ENCODE peak calls at places on chromosomes 13 and 19, in four cellular contexts. J is non-pigmented ciliary epithelial cell, H is neuronal stem cell, R is smooth muscle cell of the brain vasculature. F is an unnamed sample.

GRCh38 chr19:2253106-2254051 is 2.8 kb downstream of the JSRP1 start:
- DNase-seq in J (no peak), H (no peak), R (no peak), F (peak)

GRCh38 chr13:66899955-66900354 is 330.2 kb downstream of the PCDH9 start:
- DNase-seq in J (no peak), H (no peak), R (no peak), F (no peak)

GRCh38 chr19:39813264-39813998 is 20.5 kb downstream of the DYRK1B start:
- DNase-seq in J (no peak), H (no peak), R (no peak), F (no peak)

GRCh38 chr19:6076675-6077463 is 33.4 kb downstream of the RFX2 start:
- DNase-seq in J (peak), H (no peak), R (no peak), F (no peak)

GRCh38 chr13:109135018-109135417 is 505.6 kb downstream of the MYO16 start:
- DNase-seq in J (no peak), H (no peak), R (no peak), F (no peak)

GRCh38 chr13:33183431-33184130 is 102.0 kb downstream of the STARD13 start:
- DNase-seq in J (no peak), H (no peak), R (no peak), F (no peak)

GRCh38 chr13:93562676-93563075 is 336.1 kb downstream of the GPC6 start:
- DNase-seq in J (no peak), H (no peak), R (no peak), F (no peak)

GRCh38 chr13:22693691-22694090 is 487.1 kb upstream of the SGCG start:
- DNase-seq in J (no peak), H (no peak), R (no peak), F (no peak)

GRCh38 chr13:49810825-49811526 is 18.5 kb upstream of the KPNA3 start:
- DNase-seq in J (peak), H (no peak), R (no peak), F (no peak)

GRCh38 chr19:55175117-55175867 is 4.8 kb downstream of the SYT5 start:
- DNase-seq in J (no peak), H (no peak), R (no peak), F (no peak)

GRCh38 chr19:41144403-41144802 is 30.2 kb downstream of the CYP2F1 start:
- DNase-seq in J (peak), H (peak), R (peak), F (peak)

GRCh38 chr13:72599148-72599743 is 128.2 kb downstream of the MZT1 start:
- DNase-seq in J (no peak), H (no peak), R (no peak), F (no peak)

GRCh38 chr19:31258211-31259052 is 90.8 kb downstream of the TSHZ3 start:
- DNase-seq in J (no peak), H (no peak), R (no peak), F (no peak)

GRCh38 chr13:79108914-79109643 is 297.0 kb downstream of the RBM26 start:
- DNase-seq in J (no peak), H (no peak), R (no peak), F (no peak)

GRCh38 chr19:17248011-17248776 is 2.5 kb upstream of the NR2F6 start:
- DNase-seq in J (no peak), H (no peak), R (no peak), F (no peak)

F was measured in activated naive CD8-positive, alpha-beta T cell treated with anti-CD3 and anti-CD28 coated beads for 36 hours.